ENCODE peak calls at places on chromosomes 11 and 22, in ten cellular contexts. N, D, V, T, X, I, B, A, F and O are unnamed samples.

GRCh38 chr11:119416606-119417580 is 6.1 kb downstream of the THY1 start:
- DNase-seq in A (no peak), B (no peak), T (no peak), X (peak), I (no peak), V (no peak), D (no peak), N (no peak), F (no peak), O (no peak)

GRCh38 chr11:2779499-2779980 is 79.7 kb upstream of the KCNQ1OT1 start:
- DNase-seq in B (no peak), A (no peak), N (no peak), T (no peak), V (no peak), I (no peak), F (no peak), D (no peak), X (no peak), O (no peak)

GRCh38 chr11:69040581-69041260 is 8.0 kb upstream of the TPCN2 start:
- DNase-seq in X (peak), I (no peak), A (no peak), D (no peak), N (no peak), B (no peak), V (no peak), T (peak), F (peak), O (no peak)

GRCh38 chr11:41189711-41190477 is 269.6 kb downstream of the LRRC4C start:
- DNase-seq in F (no peak), X (no peak), V (no peak), T (no peak), I (no peak), N (no peak), A (no peak), D (no peak), B (no peak), O (no peak)

GRCh38 chr11:17277024-17277584 is 565 bp downstream of the NUCB2 start:
- DNase-seq in A (no peak), I (no peak), N (peak), T (no peak), X (peak), F (peak), D (no peak), V (peak), B (no peak), O (peak)

GRCh38 chr22:42320463-42321416 is 50.3 kb upstream of the TCF20 start:
- DNase-seq in F (no peak), I (no peak), V (no peak), N (no peak), B (no peak), D (no peak), T (no peak), X (no peak), A (no peak), O (no peak)

GRCh38 chr22:38412435-38413084 is 42.4 kb downstream of the KCNJ4 start:
- DNase-seq in D (peak), A (no peak), X (no peak), F (no peak), N (no peak), T (no peak), I (no peak), V (no peak), B (peak), O (no peak)

GRCh38 chr11:61912991-61913698 is 4.2 kb downstream of the RAB3IL1 start:
- DNase-seq in N (no peak), F (no peak), X (no peak), D (peak), I (no peak), V (no peak), B (no peak), A (no peak), T (no peak), O (no peak)

GRCh38 chr11:44258190-44258489 is 51.8 kb downstream of the ALX4 start:
- DNase-seq in D (no peak), F (peak), T (no peak), B (no peak), V (no peak), N (no peak), X (peak), A (no peak), I (no peak), O (no peak)

GRCh38 chr11:134372536-134372935 is 39.5 kb downstream of the B3GAT1 start:
- DNase-seq in X (no peak), I (no peak), V (no peak), N (peak), D (no peak), B (no peak), T (no peak), F (no peak), A (no peak), O (no peak)

GRCh38 chr11:5304046-5304445 is 2.3 kb upstream of the OR51B4 start:
- DNase-seq in N (no peak), F (no peak), B (no peak), D (no peak), I (no peak), V (no peak), X (peak), A (no peak), T (no peak), O (no peak)

GRCh38 chr11:68457898-68458249 is 2.7 kb upstream of the PPP6R3 start:
- DNase-seq in V (no peak), T (no peak), N (no peak), F (no peak), A (no peak), I (no peak), X (no peak), B (no peak), D (no peak), O (no peak)

GRCh38 chr11:106467486-106467885 is 390.0 kb downstream of the AASDHPPT start:
- DNase-seq in A (no peak), N (no peak), X (no peak), F (no peak), D (no peak), B (no peak), V (no peak), T (no peak), I (no peak), O (no peak)

GRCh38 chr11:17590463-17590862 is 43.4 kb downstream of the OTOG start:
- DNase-seq in F (no peak), X (no peak), N (no peak), I (no peak), D (peak), V (no peak), T (no peak), A (no peak), B (no peak), O (no peak)

GRCh38 chr11:123173040-123173855 is 21.8 kb downstream of the CLMP start:
- DNase-seq in T (peak), F (peak), B (no peak), X (peak), D (no peak), A (no peak), I (no peak), N (no peak), V (no peak), O (no peak)

GRCh38 chr11:93783767-93784151 is 323 bp upstream of the MED17 start:
- DNase-seq in I (peak), X (no peak), A (no peak), B (no peak), N (no peak), D (peak), F (no peak), V (no peak), T (no peak), O (no peak)

GRCh38 chr11:1907955-1908354 is 11.5 kb upstream of the TNNT3 start:
- DNase-seq in B (no peak), V (no peak), A (no peak), I (peak), F (peak), X (no peak), D (no peak), T (no peak), N (no peak), O (peak)

GRCh38 chr11:17967661-17968060 is 45.2 kb downstream of the SERGEF start:
- DNase-seq in N (no peak), V (no peak), D (no peak), A (no peak), B (no peak), T (no peak), I (no peak), F (no peak), X (no peak), O (no peak)

GRCh38 chr11:17775507-17776212 is 41.1 kb downstream of the KCNC1 start:
- DNase-seq in F (no peak), V (no peak), D (peak), N (no peak), B (no peak), A (no peak), X (no peak), T (no peak), I (no peak), O (no peak)

GRCh38 chr22:40509401-40510134 is 127.0 kb downstream of the MRTFA start:
- DNase-seq in D (peak), F (peak), N (no peak), V (no peak), I (peak), A (no peak), X (peak), B (peak), T (peak), O (peak)

GRCh38 chr11:32402836-32403235 is 32.5 kb downstream of the WT1 start:
- DNase-seq in I (no peak), A (no peak), F (no peak), B (no peak), D (no peak), T (no peak), V (no peak), X (no peak), N (no peak), O (no peak)

GRCh38 chr11:4156571-4156970 is 62.0 kb downstream of the RRM1 start:
- DNase-seq in D (no peak), F (no peak), A (no peak), V (no peak), T (no peak), N (no peak), X (no peak), B (no peak), I (no peak), O (no peak)

GRCh38 chr11:98549571-98549970 is 471.2 kb upstream of the CNTN5 start:
- DNase-seq in T (no peak), A (no peak), I (no peak), N (no peak), F (no peak), V (no peak), X (no peak), B (no peak), D (no peak), O (no peak)

GRCh38 chr11:13207665-13208594 is 69.7 kb upstream of the BMAL1 start:
- DNase-seq in F (peak), V (no peak), I (peak), A (no peak), T (peak), N (peak), B (peak), D (peak), X (peak), O (peak)
- H3K4me3 ChIP-seq in F (peak), V (no peak), I (peak), A (no peak), T (peak), N (peak), B (peak), D (peak), X (peak), O (peak)

GRCh38 chr22:30305906-30306628 is 16.8 kb upstream of the CASTOR1 start:
- DNase-seq in I (no peak), T (no peak), F (no peak), D (no peak), V (peak), X (no peak), B (no peak), N (peak), A (no peak), O (no peak)

GRCh38 chr22:30308518-30309230 is 18.1 kb downstream of the TBC1D10A start:
- DNase-seq in V (peak), D (no peak), B (no peak), T (no peak), F (peak), A (no peak), I (no peak), N (peak), X (peak), O (no peak)

GRCh38 chr22:30306629-30307016 is 17.3 kb upstream of the CASTOR1 start:
- DNase-seq in V (peak), D (no peak), T (no peak), N (peak), B (no peak), X (no peak), F (no peak), I (no peak), A (no peak), O (no peak)

GRCh38 chr22:30308096-30308495 is 18.6 kb downstream of the TBC1D10A start:
- DNase-seq in N (no peak), B (no peak), V (no peak), X (no peak), F (no peak), D (no peak), I (no peak), A (no peak), T (no peak), O (no peak)

DNA sequence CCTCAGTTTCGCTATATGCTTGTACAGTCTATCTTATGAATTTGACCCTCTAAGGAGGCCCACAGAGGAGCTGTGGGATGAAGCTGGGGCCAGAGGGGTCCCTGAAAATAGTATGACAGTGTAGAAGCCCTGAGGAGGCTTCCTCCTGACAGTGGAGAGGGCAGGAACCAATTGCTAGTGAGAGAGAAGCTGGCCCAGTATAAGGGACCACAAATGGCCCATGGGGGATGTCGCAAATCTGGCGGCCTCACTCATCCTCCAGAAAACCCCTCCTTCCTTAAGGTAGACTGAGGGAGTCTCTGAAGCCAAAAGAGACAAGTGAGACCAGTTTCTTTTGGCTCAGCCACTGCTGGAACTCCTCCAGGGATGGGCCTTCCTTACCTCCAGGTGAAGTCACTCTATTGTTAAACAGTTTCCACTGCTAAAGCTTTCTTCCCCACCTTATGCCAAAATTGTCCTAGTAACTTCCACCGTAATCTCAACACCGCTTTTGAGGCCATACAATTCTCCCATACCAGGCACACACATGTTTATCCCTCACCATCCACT is 17.8 kb upstream of the CASTOR1 start:
- DNase-seq in D (no peak), X (no peak), I (no peak), F (no peak), V (no peak), N (peak), B (no peak), T (no peak), A (no peak), O (no peak)
- H3K4me3 ChIP-seq in D (no peak), X (no peak), I (no peak), F (no peak), V (peak), N (peak), B (no peak), T (no peak), A (no peak), O (no peak)

GRCh38 chr11:19713221-19714092 is 820 bp downstream of the NAV2 start:
- DNase-seq in F (peak), T (no peak), D (no peak), A (no peak), B (no peak), V (no peak), I (peak), X (no peak), N (no peak), O (peak)
- H3K4me3 ChIP-seq in F (peak), T (peak), D (peak), A (peak), B (peak), V (peak), I (peak), X (peak), N (peak), O (peak)

DNA sequence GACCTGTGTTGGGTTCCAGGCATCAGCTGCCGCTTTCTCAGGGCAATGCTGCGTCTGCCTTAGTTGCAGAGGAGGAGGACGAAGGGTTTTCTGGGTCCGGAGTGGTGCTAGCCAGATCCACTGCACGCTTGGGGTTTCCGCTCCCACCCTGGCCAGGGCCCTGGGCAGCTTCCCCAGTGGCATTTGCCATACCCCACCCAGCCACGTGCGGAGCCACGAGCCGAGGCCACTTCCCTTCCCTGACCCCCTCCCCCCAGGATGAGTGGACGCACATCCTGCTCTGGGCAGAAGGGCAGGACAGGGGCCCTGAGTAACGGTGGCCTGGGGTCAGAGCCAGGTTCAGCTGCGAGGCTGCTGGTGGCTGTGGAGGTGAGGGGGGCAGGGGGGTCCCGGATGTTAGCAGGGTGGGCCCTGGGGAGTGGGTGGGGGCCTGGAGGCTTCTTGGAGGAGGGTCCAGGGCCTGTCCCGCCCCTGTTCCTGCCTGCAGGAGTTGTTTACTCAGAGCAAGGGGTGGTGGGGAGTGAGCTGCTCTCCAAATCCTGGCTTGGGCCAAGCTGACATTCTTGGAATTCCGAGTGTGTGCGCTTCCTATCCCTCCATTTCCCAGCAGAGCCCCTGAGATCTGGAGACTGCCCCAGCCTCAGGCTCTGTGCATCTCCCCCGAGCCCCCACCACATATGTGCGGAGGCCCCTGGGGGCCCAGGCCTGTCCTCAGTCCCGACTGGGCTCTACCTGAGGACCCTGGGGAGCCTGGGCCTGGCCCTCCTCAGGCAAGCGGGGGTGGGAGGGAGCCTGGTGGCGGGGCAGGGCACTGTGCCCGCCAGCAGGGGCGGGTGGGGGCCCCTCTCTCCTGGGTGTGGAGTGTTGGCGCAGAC is 1.4 kb downstream of the TSPAN4 start:
- DNase-seq in D (peak), N (no peak), I (peak), F (peak), X (peak), A (no peak), T (peak), B (peak), V (no peak), O (peak)
- H3K4me3 ChIP-seq in D (peak), N (peak), I (peak), F (peak), X (peak), A (peak), T (peak), B (peak), V (peak), O (peak)

DNA sequence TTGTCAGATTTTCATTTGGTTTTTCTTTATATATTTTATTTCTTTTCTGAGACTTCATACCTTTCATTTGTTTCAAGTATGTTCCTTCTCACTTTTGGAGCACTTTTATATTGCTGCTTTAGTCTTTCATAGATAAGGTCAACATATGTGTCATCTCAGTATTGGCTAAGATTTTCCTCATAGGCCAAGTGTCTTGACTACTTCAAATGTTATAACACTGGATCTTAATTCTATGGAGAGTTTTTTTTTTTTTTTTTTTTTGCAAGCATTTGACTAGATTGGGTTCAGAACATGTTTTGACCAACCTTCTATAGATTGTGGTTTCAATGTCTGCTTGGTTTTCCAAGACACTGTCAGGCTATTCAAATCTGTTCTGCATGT is 69.0 kb upstream of the NARS2 start:
- DNase-seq in A (no peak), N (no peak), I (no peak), T (no peak), F (no peak), X (no peak), V (no peak), D (no peak), B (no peak), O (no peak)
- H3K4me3 ChIP-seq in A (no peak), N (no peak), I (no peak), T (no peak), F (no peak), X (no peak), V (no peak), D (no peak), B (no peak), O (no peak)

GRCh38 chr11:27721505-27722116 is 21.4 kb upstream of the BDNF start:
- DNase-seq in T (no peak), B (no peak), D (no peak), F (no peak), V (no peak), X (no peak), A (no peak), N (no peak), I (no peak), O (no peak)
- H3K4me3 ChIP-seq in T (peak), B (no peak), D (no peak), F (peak), V (no peak), X (peak), A (peak), N (no peak), I (no peak), O (no peak)

DNA sequence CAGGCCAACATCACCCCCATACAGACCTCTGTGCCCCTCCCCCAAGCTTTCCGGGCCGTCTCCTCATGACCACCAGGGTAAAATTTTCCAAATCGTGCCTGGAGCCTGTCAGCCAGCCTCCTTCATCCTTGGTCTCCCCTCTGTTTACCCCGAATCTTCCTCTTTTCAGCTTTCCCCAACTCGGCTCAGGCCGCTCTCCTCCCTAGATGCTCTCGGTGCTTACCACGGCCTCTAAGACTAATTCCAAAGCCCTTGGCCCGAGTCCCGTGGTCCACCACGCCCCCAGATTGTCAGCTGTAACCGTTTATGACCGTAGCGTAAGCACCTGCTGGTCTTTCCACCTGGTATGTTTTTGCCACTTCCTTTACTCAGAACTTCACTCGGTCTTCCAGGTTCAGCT is 1.4 kb downstream of the RASL10A start:
- DNase-seq in D (no peak), I (no peak), X (no peak), V (no peak), A (no peak), F (no peak), T (no peak), N (no peak), B (no peak), O (no peak)
- H3K4me3 ChIP-seq in D (no peak), I (no peak), X (no peak), V (no peak), A (no peak), F (no peak), T (no peak), N (no peak), B (no peak), O (no peak)

GRCh38 chr22:46090051-46090591 is 60.2 kb upstream of the PPARA start:
- DNase-seq in T (no peak), X (no peak), A (no peak), D (no peak), I (peak), V (no peak), N (no peak), B (no peak), F (no peak), O (no peak)

GRCh38 chr22:46087816-46088277 is 62.5 kb upstream of the PPARA start:
- DNase-seq in X (peak), V (no peak), F (peak), T (peak), N (no peak), B (no peak), I (peak), D (peak), A (no peak), O (peak)

GRCh38 chr22:46088541-46089311 is 61.6 kb upstream of the PPARA start:
- DNase-seq in B (no peak), T (peak), A (no peak), I (peak), D (peak), F (peak), N (no peak), X (peak), V (no peak), O (peak)

GRCh38 chr22:46090631-46091201 is 59.6 kb upstream of the PPARA start:
- DNase-seq in A (no peak), T (no peak), N (no peak), I (peak), V (no peak), F (no peak), B (no peak), D (no peak), X (peak), O (no peak)

GRCh38 chr22:46089426-46090041 is 60.8 kb upstream of the PPARA start:
- DNase-seq in V (no peak), N (no peak), T (no peak), X (no peak), B (no peak), D (no peak), A (no peak), F (no peak), I (peak), O (no peak)
- H3K4me3 ChIP-seq in V (no peak), N (no peak), T (no peak), X (peak), B (no peak), D (no peak), A (no peak), F (no peak), I (peak), O (no peak)